ENCODE peak calls at places on chromosomes 16 and 17, in four cellular contexts. A is Peyer's patch, N is NCI-H1105 treated with DMSO at 0.1 percent for 48 hours, S is T-helper 17 cell. X is an unnamed sample.

GRCh38 chr16:59170065-59170712 is 436.1 kb upstream of the GOT2 start:
- DNase-seq in A (no peak), N (no peak), S (no peak), X (no peak)

GRCh38 chr16:88809676-88810165 is 2.0 kb downstream of the APRT start:
- DNase-seq in A (no peak), N (no peak), S (no peak), X (no peak)

GRCh38 chr17:81002409-81003361 is 11.0 kb downstream of the CHMP6 start:
- DNase-seq in A (peak), N (peak), S (no peak), X (peak)

GRCh38 chr16:67699265-67699664 is 19.9 kb downstream of the GFOD2 start:
- DNase-seq in A (no peak), N (no peak), S (no peak), X (no peak)

GRCh38 chr16:81397879-81398516 is 46.6 kb upstream of the CMIP start:
- DNase-seq in A (peak), N (no peak), S (no peak), X (no peak)

GRCh38 chr17:74493381-74493833 is 27.0 kb downstream of the CD300A start:
- DNase-seq in A (peak), N (peak), S (peak), X (peak)

GRCh38 chr16:11497851-11498289 is 88.8 kb downstream of the LITAF start:
- DNase-seq in A (no peak), N (no peak), S (no peak), X (peak)

GRCh38 chr16:52976539-52977167 is 76.0 kb downstream of the CHD9NB start:
- DNase-seq in A (no peak), N (no peak), S (no peak), X (peak)

GRCh38 chr17:29245401-29245800 is 1.3 kb upstream of the CRYBA1 start:
- DNase-seq in A (no peak), N (no peak), S (no peak), X (no peak)

GRCh38 chr17:38800237-38800760 is 943 bp upstream of the PIP4K2B start:
- DNase-seq in A (no peak), N (no peak), S (no peak), X (no peak)

GRCh38 chr16:84844049-84844350 is 24.2 kb downstream of the CRISPLD2 start:
- DNase-seq in A (no peak), N (peak), S (no peak), X (no peak)

GRCh38 chr16:29743827-29744531 is 1.8 kb downstream of the C16orf54 start:
- DNase-seq in A (no peak), N (no peak), S (peak), X (no peak)

GRCh38 chr17:82051776-82052637 is at the start of the genes GPS1 and RFNG:
- DNase-seq in A (peak), N (peak), S (peak), X (peak)

GRCh38 chr17:73462830-73463229 is 151.0 kb upstream of the CDC42EP4 start:
- DNase-seq in A (no peak), N (no peak), S (no peak), X (no peak)

GRCh38 chr16:31458073-31458834 is 1.0 kb upstream of the ARMC5 start:
- DNase-seq in A (peak), N (no peak), S (peak), X (peak)

GRCh38 chr17:49975531-49975930 is 6.5 kb downstream of the DLX4 start:
- DNase-seq in A (no peak), N (no peak), S (no peak), X (no peak)

X was measured in M059J.